ENCODE peak calls at places on chromosomes 6 and 20, in four cellular contexts. One of them, this sample, is unnamed.

GRCh38 chr20:50191065-50191565 is 485 bp downstream of the CEBPB start:
- DNase-seq in GM12878: no peak
- DNase-seq in WTC11: no peak
- DNase-seq in SK-N-SH: no peak
- DNase-seq in this sample: peak

GRCh38 chr6:149906405-149906804 is 8.5 kb upstream of the RAET1E start:
- DNase-seq in GM12878: no peak
- DNase-seq in WTC11: no peak
- DNase-seq in SK-N-SH: no peak
- DNase-seq in this sample: no peak

GRCh38 chr6:113050010-113050893 is 703.1 kb downstream of the RFPL4B start:
- DNase-seq in GM12878: no peak
- DNase-seq in WTC11: no peak
- DNase-seq in SK-N-SH: no peak
- DNase-seq in this sample: peak

GRCh38 chr20:34222208-34222607 is 19.0 kb upstream of the ASIP start:
- DNase-seq in WTC11: no peak
- DNase-seq in SK-N-SH: no peak
- DNase-seq in GM12878: no peak
- DNase-seq in this sample: no peak

GRCh38 chr6:69796081-69796626 is 656 bp downstream of the LMBRD1 start:
- DNase-seq in GM12878: no peak
- DNase-seq in SK-N-SH: no peak
- DNase-seq in WTC11: peak
- DNase-seq in this sample: peak

GRCh38 chr6:26223213-26223612 is 136.0 kb downstream of the HFE start:
- DNase-seq in GM12878: no peak
- DNase-seq in WTC11: no peak
- DNase-seq in SK-N-SH: no peak
- DNase-seq in this sample: no peak

GRCh38 chr20:58135441-58136170 is 92.8 kb downstream of the ANKRD60 start:
- DNase-seq in GM12878: no peak
- DNase-seq in WTC11: no peak
- DNase-seq in SK-N-SH: no peak
- DNase-seq in this sample: no peak

GRCh38 chr20:38173237-38174156 is 8.4 kb upstream of the TGM2 start:
- DNase-seq in WTC11: no peak
- DNase-seq in GM12878: no peak
- DNase-seq in SK-N-SH: no peak
- DNase-seq in this sample: peak

GRCh38 chr20:18187020-18187419 is 49.4 kb downstream of the KAT14 start:
- DNase-seq in SK-N-SH: no peak
- DNase-seq in GM12878: no peak
- DNase-seq in WTC11: no peak
- DNase-seq in this sample: no peak
- TF ChIP-seq USF1 in SK-N-SH: no peak
- TF ChIP-seq USF1 in GM12878: no peak
- TF ChIP-seq USF1 in WTC11: no peak
- TF ChIP-seq USF1 in this sample: no peak

DNA sequence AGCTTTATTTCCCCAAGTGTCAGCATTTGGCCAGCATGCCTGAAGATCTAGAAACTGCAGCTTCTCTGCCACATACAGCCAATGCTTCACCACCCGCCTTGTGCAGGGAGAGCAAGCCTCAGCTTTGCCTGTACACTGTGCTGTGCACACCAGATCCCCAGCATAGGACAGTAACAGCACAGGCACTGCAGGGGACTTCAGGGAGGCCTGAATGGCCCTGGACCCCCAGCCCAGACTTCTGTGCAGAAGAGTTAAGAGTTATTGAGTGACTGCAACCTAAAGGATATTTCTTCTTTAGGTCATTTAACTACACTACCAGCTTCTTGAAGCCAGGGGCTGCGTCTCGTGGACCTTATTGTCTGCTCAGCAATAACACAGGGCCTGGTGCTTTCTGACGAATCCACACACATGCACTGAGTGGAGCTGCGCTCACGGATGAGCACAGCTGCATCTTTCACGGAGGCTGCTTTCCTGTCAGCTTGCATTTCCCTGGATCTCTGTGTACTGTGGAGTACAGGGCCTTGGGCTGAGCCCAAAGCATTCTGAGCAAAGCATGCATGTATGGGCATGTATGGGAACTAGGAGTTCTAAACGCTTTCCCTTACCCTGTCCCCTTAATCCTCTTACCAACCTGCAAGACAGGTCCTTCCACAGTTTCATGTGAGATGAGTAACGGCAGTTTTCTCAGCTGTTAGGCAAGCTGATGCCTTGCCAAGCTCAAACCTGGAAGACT is 14.1 kb upstream of the CD93 start:
- DNase-seq in GM12878: no peak
- DNase-seq in SK-N-SH: no peak
- DNase-seq in WTC11: no peak
- DNase-seq in this sample: no peak
- TF ChIP-seq USF1 in GM12878: no peak
- TF ChIP-seq USF1 in SK-N-SH: no peak
- TF ChIP-seq USF1 in WTC11: no peak
- TF ChIP-seq USF1 in this sample: no peak

DNA sequence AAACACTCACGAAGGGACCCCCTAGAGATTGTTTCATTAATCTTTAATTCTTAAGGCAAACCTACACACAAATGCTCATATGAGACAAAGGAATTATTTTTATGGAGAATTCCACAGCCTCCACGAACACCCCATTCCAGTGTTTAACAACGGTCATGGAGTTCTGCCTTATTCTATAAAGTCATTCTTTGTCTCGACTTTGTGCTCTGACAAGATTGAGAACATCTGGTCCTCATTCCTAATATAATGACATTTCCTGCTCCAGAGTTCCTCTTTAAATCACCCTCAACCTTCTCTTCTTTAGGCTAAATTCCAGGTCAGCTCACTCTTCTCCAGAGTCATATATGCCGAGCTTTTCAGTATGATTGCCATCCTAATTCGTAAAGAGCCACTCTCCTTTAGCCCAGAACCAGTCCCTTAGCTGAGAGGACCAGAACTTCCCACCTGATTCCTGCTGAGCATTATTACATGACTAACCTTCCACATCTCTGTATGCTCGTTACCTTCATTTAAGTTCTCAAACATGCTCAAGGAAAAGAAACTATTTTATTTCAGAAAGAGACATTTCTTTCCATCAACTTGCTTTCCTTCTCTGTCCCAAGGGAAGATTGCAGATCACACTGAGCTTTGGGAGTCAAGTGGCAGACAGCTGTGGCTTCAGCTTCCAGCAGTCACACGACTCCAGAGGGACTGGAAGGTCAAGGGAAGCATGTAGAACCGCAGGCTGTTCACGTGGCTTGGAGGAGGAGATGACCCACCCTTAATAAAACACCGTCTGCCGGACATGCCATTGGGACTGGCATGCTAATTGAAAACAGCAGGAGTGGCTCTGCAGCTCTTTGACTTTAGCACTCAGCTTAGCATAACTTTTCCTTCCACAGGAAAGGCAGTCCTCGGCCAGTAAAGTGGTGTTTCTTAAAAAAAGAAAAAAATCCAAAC is 467.1 kb upstream of the HSF2 start:
- DNase-seq in GM12878: no peak
- DNase-seq in SK-N-SH: peak
- DNase-seq in WTC11: peak
- DNase-seq in this sample: no peak
- TF ChIP-seq USF1 in GM12878: no peak
- TF ChIP-seq USF1 in SK-N-SH: peak
- TF ChIP-seq USF1 in WTC11: peak
- TF ChIP-seq USF1 in this sample: no peak

GRCh38 chr20:61655591-61655990 is 403.5 kb downstream of the CDH4 start:
- DNase-seq in GM12878: no peak
- DNase-seq in SK-N-SH: no peak
- DNase-seq in WTC11: no peak
- DNase-seq in this sample: no peak
- TF ChIP-seq USF1 in GM12878: no peak
- TF ChIP-seq USF1 in SK-N-SH: no peak
- TF ChIP-seq USF1 in WTC11: no peak
- TF ChIP-seq USF1 in this sample: no peak

GRCh38 chr6:142965164-142965563 is 20.2 kb upstream of the HIVEP2 start:
- DNase-seq in SK-N-SH: no peak
- DNase-seq in GM12878: no peak
- DNase-seq in WTC11: no peak
- DNase-seq in this sample: no peak

GRCh38 chr6:142956726-142957125 is 11.8 kb upstream of the HIVEP2 start:
- DNase-seq in SK-N-SH: no peak
- DNase-seq in WTC11: no peak
- DNase-seq in GM12878: no peak
- DNase-seq in this sample: no peak

GRCh38 chr6:142958343-142958742 is 13.4 kb upstream of the HIVEP2 start:
- DNase-seq in GM12878: no peak
- DNase-seq in SK-N-SH: no peak
- DNase-seq in WTC11: no peak
- DNase-seq in this sample: no peak

GRCh38 chr6:142954844-142955243 is 9.9 kb upstream of the HIVEP2 start:
- DNase-seq in SK-N-SH: no peak
- DNase-seq in GM12878: no peak
- DNase-seq in WTC11: no peak
- DNase-seq in this sample: no peak

DNA sequence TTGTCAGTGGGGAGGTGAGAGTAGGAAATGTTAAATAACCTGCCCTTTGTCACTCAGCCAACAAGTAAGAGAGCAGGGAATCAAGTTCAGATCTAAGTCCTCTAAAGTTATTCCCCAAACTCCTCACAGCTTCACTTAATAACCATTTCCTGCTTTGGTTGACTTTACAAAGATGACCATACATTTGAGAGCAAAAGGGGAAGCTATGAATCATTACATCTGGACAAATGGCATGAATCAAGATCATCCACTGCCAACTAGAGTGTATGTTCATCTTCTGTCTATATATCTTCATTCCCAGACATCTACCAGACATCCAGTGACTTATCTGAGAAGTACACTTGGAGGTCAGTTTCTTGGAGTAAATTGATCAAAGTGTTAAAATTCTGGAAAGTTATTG is 15.1 kb upstream of the HIVEP2 start:
- DNase-seq in GM12878: no peak
- DNase-seq in WTC11: no peak
- DNase-seq in SK-N-SH: no peak
- DNase-seq in this sample: no peak
- TF ChIP-seq USF1 in GM12878: no peak
- TF ChIP-seq USF1 in WTC11: no peak
- TF ChIP-seq USF1 in SK-N-SH: no peak
- TF ChIP-seq USF1 in this sample: no peak

GRCh38 chr6:7409740-7410139 is 20.1 kb downstream of the RIOK1 start:
- DNase-seq in SK-N-SH: no peak
- DNase-seq in WTC11: no peak
- DNase-seq in GM12878: no peak
- DNase-seq in this sample: no peak
- TF ChIP-seq USF1 in SK-N-SH: no peak
- TF ChIP-seq USF1 in WTC11: no peak
- TF ChIP-seq USF1 in GM12878: no peak
- TF ChIP-seq USF1 in this sample: no peak

GRCh38 chr6:86730216-86730615 is 207.1 kb upstream of the HTR1E start:
- DNase-seq in WTC11: no peak
- DNase-seq in GM12878: no peak
- DNase-seq in SK-N-SH: no peak
- DNase-seq in this sample: no peak
- TF ChIP-seq USF1 in WTC11: no peak
- TF ChIP-seq USF1 in GM12878: no peak
- TF ChIP-seq USF1 in SK-N-SH: no peak
- TF ChIP-seq USF1 in this sample: no peak